ENCODE peak calls at places on chromosomes 3 and 15, in ten cellular contexts. One of them, this sample, is unnamed.

GRCh38 chr3:196486263-196486662 is 17.3 kb downstream of the RNF168 start:
- DNase-seq in OCI-LY7: no peak
- DNase-seq in epithelial cell of esophagus: peak
- DNase-seq in GM10248: no peak
- DNase-seq in HCT116: no peak
- DNase-seq in Calu3: peak
- DNase-seq in GM20000: no peak
- DNase-seq in foreskin fibroblast: no peak
- DNase-seq in type B pancreatic cell: no peak
- DNase-seq in GM12865: no peak
- DNase-seq in this sample: no peak

GRCh38 chr3:136929984-136930671 is 27.7 kb upstream of the IL20RB start:
- DNase-seq in epithelial cell of esophagus: peak
- DNase-seq in GM20000: no peak
- DNase-seq in foreskin fibroblast: no peak
- DNase-seq in GM10248: no peak
- DNase-seq in GM12865: no peak
- DNase-seq in OCI-LY7: no peak
- DNase-seq in type B pancreatic cell: no peak
- DNase-seq in HCT116: no peak
- DNase-seq in Calu3: peak
- DNase-seq in this sample: no peak

GRCh38 chr3:13605555-13605954 is 56.6 kb downstream of the FBLN2 start:
- DNase-seq in GM12865: no peak
- DNase-seq in type B pancreatic cell: no peak
- DNase-seq in epithelial cell of esophagus: no peak
- DNase-seq in HCT116: no peak
- DNase-seq in GM10248: no peak
- DNase-seq in Calu3: no peak
- DNase-seq in GM20000: no peak
- DNase-seq in OCI-LY7: no peak
- DNase-seq in foreskin fibroblast: no peak
- DNase-seq in this sample: no peak

GRCh38 chr3:48398701-48399386 is 26.8 kb downstream of the FBXW12 start:
- DNase-seq in epithelial cell of esophagus: no peak
- DNase-seq in GM12865: no peak
- DNase-seq in GM20000: no peak
- DNase-seq in foreskin fibroblast: no peak
- DNase-seq in OCI-LY7: no peak
- DNase-seq in Calu3: no peak
- DNase-seq in type B pancreatic cell: no peak
- DNase-seq in GM10248: no peak
- DNase-seq in HCT116: no peak
- DNase-seq in this sample: no peak

GRCh38 chr3:13727890-13728289 is 152.0 kb downstream of the WNT7A start:
- DNase-seq in HCT116: no peak
- DNase-seq in GM20000: no peak
- DNase-seq in GM12865: no peak
- DNase-seq in type B pancreatic cell: no peak
- DNase-seq in Calu3: no peak
- DNase-seq in foreskin fibroblast: no peak
- DNase-seq in epithelial cell of esophagus: no peak
- DNase-seq in OCI-LY7: no peak
- DNase-seq in GM10248: no peak
- DNase-seq in this sample: no peak

GRCh38 chr15:75606711-75607684 is 18.5 kb downstream of the SNUPN start:
- DNase-seq in OCI-LY7: no peak
- DNase-seq in GM20000: no peak
- DNase-seq in foreskin fibroblast: no peak
- DNase-seq in epithelial cell of esophagus: no peak
- DNase-seq in GM12865: no peak
- DNase-seq in Calu3: no peak
- DNase-seq in GM10248: no peak
- DNase-seq in type B pancreatic cell: no peak
- DNase-seq in HCT116: no peak
- DNase-seq in this sample: no peak

GRCh38 chr3:74613060-74613459 is 1.4 kb downstream of the CNTN3 start:
- DNase-seq in foreskin fibroblast: no peak
- DNase-seq in type B pancreatic cell: no peak
- DNase-seq in Calu3: no peak
- DNase-seq in GM20000: no peak
- DNase-seq in GM10248: no peak
- DNase-seq in epithelial cell of esophagus: peak
- DNase-seq in GM12865: no peak
- DNase-seq in HCT116: no peak
- DNase-seq in OCI-LY7: no peak
- DNase-seq in this sample: no peak

GRCh38 chr3:14142567-14143270 is 17.9 kb downstream of the TMEM43 start:
- DNase-seq in Calu3: no peak
- DNase-seq in GM20000: no peak
- DNase-seq in OCI-LY7: no peak
- DNase-seq in epithelial cell of esophagus: peak
- DNase-seq in HCT116: no peak
- DNase-seq in GM12865: no peak
- DNase-seq in GM10248: no peak
- DNase-seq in foreskin fibroblast: no peak
- DNase-seq in type B pancreatic cell: no peak
- DNase-seq in this sample: no peak

GRCh38 chr3:16300881-16301359 is 35.9 kb downstream of the OXNAD1 start:
- DNase-seq in foreskin fibroblast: no peak
- DNase-seq in GM10248: no peak
- DNase-seq in HCT116: no peak
- DNase-seq in GM12865: peak
- DNase-seq in epithelial cell of esophagus: peak
- DNase-seq in OCI-LY7: peak
- DNase-seq in type B pancreatic cell: no peak
- DNase-seq in Calu3: no peak
- DNase-seq in GM20000: no peak
- DNase-seq in this sample: no peak

GRCh38 chr3:65334045-65334665 is 646.4 kb upstream of the ADAMTS9 start:
- DNase-seq in GM20000: no peak
- DNase-seq in GM10248: no peak
- DNase-seq in type B pancreatic cell: no peak
- DNase-seq in foreskin fibroblast: no peak
- DNase-seq in OCI-LY7: no peak
- DNase-seq in HCT116: no peak
- DNase-seq in GM12865: no peak
- DNase-seq in epithelial cell of esophagus: no peak
- DNase-seq in Calu3: peak
- DNase-seq in this sample: no peak

GRCh38 chr15:81303241-81304225 is 20.4 kb downstream of the STARD5 start:
- DNase-seq in HCT116: no peak
- DNase-seq in GM10248: no peak
- DNase-seq in Calu3: no peak
- DNase-seq in type B pancreatic cell: no peak
- DNase-seq in GM20000: no peak
- DNase-seq in GM12865: no peak
- DNase-seq in epithelial cell of esophagus: peak
- DNase-seq in foreskin fibroblast: no peak
- DNase-seq in OCI-LY7: no peak
- DNase-seq in this sample: no peak

GRCh38 chr15:80580107-80580506 is 115.0 kb upstream of the ABHD17C start:
- DNase-seq in foreskin fibroblast: peak
- DNase-seq in GM10248: no peak
- DNase-seq in type B pancreatic cell: no peak
- DNase-seq in Calu3: no peak
- DNase-seq in epithelial cell of esophagus: peak
- DNase-seq in GM20000: no peak
- DNase-seq in HCT116: no peak
- DNase-seq in OCI-LY7: no peak
- DNase-seq in GM12865: no peak
- DNase-seq in this sample: peak

GRCh38 chr3:124298951-124299350 is 307.0 kb upstream of the ROPN1 start:
- DNase-seq in foreskin fibroblast: no peak
- DNase-seq in epithelial cell of esophagus: peak
- DNase-seq in OCI-LY7: peak
- DNase-seq in GM12865: peak
- DNase-seq in HCT116: no peak
- DNase-seq in type B pancreatic cell: no peak
- DNase-seq in GM20000: no peak
- DNase-seq in GM10248: peak
- DNase-seq in Calu3: no peak
- DNase-seq in this sample: no peak

GRCh38 chr3:46553154-46553553 is 12.9 kb downstream of the LRRC2 start:
- DNase-seq in Calu3: no peak
- DNase-seq in OCI-LY7: no peak
- DNase-seq in foreskin fibroblast: no peak
- DNase-seq in epithelial cell of esophagus: no peak
- DNase-seq in type B pancreatic cell: no peak
- DNase-seq in GM20000: no peak
- DNase-seq in GM12865: no peak
- DNase-seq in GM10248: no peak
- DNase-seq in HCT116: no peak
- DNase-seq in this sample: no peak

GRCh38 chr3:81816473-81817260 is 55.2 kb upstream of the GBE1 start:
- DNase-seq in GM12865: peak
- DNase-seq in type B pancreatic cell: no peak
- DNase-seq in HCT116: no peak
- DNase-seq in foreskin fibroblast: peak
- DNase-seq in GM10248: peak
- DNase-seq in epithelial cell of esophagus: no peak
- DNase-seq in Calu3: no peak
- DNase-seq in GM20000: peak
- DNase-seq in OCI-LY7: no peak
- DNase-seq in this sample: peak

GRCh38 chr3:171838218-171838720 is 4.9 kb upstream of the TMEM212 start:
- DNase-seq in HCT116: no peak
- DNase-seq in GM10248: no peak
- DNase-seq in Calu3: no peak
- DNase-seq in epithelial cell of esophagus: no peak
- DNase-seq in OCI-LY7: no peak
- DNase-seq in type B pancreatic cell: no peak
- DNase-seq in foreskin fibroblast: peak
- DNase-seq in GM12865: no peak
- DNase-seq in GM20000: no peak
- DNase-seq in this sample: no peak

GRCh38 chr3:112751564-112751963 is 95.1 kb downstream of the CD200R1L start:
- DNase-seq in GM10248: no peak
- DNase-seq in epithelial cell of esophagus: no peak
- DNase-seq in foreskin fibroblast: no peak
- DNase-seq in type B pancreatic cell: no peak
- DNase-seq in GM20000: no peak
- DNase-seq in Calu3: no peak
- DNase-seq in GM12865: no peak
- DNase-seq in OCI-LY7: no peak
- DNase-seq in HCT116: no peak
- DNase-seq in this sample: no peak

GRCh38 chr15:85059734-85060133 is 78.1 kb downstream of the PDE8A start:
- DNase-seq in type B pancreatic cell: no peak
- DNase-seq in HCT116: no peak
- DNase-seq in GM20000: no peak
- DNase-seq in epithelial cell of esophagus: no peak
- DNase-seq in Calu3: no peak
- DNase-seq in GM12865: no peak
- DNase-seq in OCI-LY7: no peak
- DNase-seq in foreskin fibroblast: no peak
- DNase-seq in GM10248: no peak
- DNase-seq in this sample: no peak

GRCh38 chr3:149752051-149752787 is at the start of gene COMMD2:
- DNase-seq in foreskin fibroblast: peak
- DNase-seq in GM20000: peak
- DNase-seq in Calu3: peak
- DNase-seq in GM10248: peak
- DNase-seq in type B pancreatic cell: peak
- DNase-seq in HCT116: peak
- DNase-seq in OCI-LY7: peak
- DNase-seq in epithelial cell of esophagus: peak
- DNase-seq in GM12865: peak
- DNase-seq in this sample: peak
- TF ChIP-seq CTCF in foreskin fibroblast: no peak
- TF ChIP-seq CTCF in GM20000: peak
- TF ChIP-seq CTCF in Calu3: peak
- TF ChIP-seq CTCF in GM10248: no peak
- TF ChIP-seq CTCF in type B pancreatic cell: peak
- TF ChIP-seq CTCF in HCT116: peak
- TF ChIP-seq CTCF in OCI-LY7: peak
- TF ChIP-seq CTCF in epithelial cell of esophagus: peak
- TF ChIP-seq CTCF in GM12865: peak
- TF ChIP-seq CTCF in this sample: peak

GRCh38 chr15:33226559-33227181 is 32.2 kb upstream of the FMN1 start:
- DNase-seq in GM12865: peak
- DNase-seq in Calu3: peak
- DNase-seq in type B pancreatic cell: no peak
- DNase-seq in GM10248: no peak
- DNase-seq in OCI-LY7: peak
- DNase-seq in HCT116: peak
- DNase-seq in epithelial cell of esophagus: peak
- DNase-seq in GM20000: no peak
- DNase-seq in foreskin fibroblast: no peak
- DNase-seq in this sample: no peak
- TF ChIP-seq CTCF in GM12865: peak
- TF ChIP-seq CTCF in Calu3: peak
- TF ChIP-seq CTCF in type B pancreatic cell: peak
- TF ChIP-seq CTCF in GM10248: no peak
- TF ChIP-seq CTCF in OCI-LY7: peak
- TF ChIP-seq CTCF in HCT116: peak
- TF ChIP-seq CTCF in epithelial cell of esophagus: peak
- TF ChIP-seq CTCF in GM20000: no peak
- TF ChIP-seq CTCF in foreskin fibroblast: peak
- TF ChIP-seq CTCF in this sample: peak

GRCh38 chr15:43225201-43225949 is 4.6 kb upstream of the EPB42 start:
- DNase-seq in foreskin fibroblast: peak
- DNase-seq in Calu3: peak
- DNase-seq in GM10248: peak
- DNase-seq in OCI-LY7: peak
- DNase-seq in epithelial cell of esophagus: peak
- DNase-seq in GM20000: peak
- DNase-seq in type B pancreatic cell: no peak
- DNase-seq in HCT116: peak
- DNase-seq in GM12865: peak
- DNase-seq in this sample: peak
- TF ChIP-seq CTCF in foreskin fibroblast: peak
- TF ChIP-seq CTCF in Calu3: peak
- TF ChIP-seq CTCF in GM10248: peak
- TF ChIP-seq CTCF in OCI-LY7: peak
- TF ChIP-seq CTCF in epithelial cell of esophagus: peak
- TF ChIP-seq CTCF in GM20000: peak
- TF ChIP-seq CTCF in type B pancreatic cell: peak
- TF ChIP-seq CTCF in HCT116: peak
- TF ChIP-seq CTCF in GM12865: peak
- TF ChIP-seq CTCF in this sample: peak

DNA sequence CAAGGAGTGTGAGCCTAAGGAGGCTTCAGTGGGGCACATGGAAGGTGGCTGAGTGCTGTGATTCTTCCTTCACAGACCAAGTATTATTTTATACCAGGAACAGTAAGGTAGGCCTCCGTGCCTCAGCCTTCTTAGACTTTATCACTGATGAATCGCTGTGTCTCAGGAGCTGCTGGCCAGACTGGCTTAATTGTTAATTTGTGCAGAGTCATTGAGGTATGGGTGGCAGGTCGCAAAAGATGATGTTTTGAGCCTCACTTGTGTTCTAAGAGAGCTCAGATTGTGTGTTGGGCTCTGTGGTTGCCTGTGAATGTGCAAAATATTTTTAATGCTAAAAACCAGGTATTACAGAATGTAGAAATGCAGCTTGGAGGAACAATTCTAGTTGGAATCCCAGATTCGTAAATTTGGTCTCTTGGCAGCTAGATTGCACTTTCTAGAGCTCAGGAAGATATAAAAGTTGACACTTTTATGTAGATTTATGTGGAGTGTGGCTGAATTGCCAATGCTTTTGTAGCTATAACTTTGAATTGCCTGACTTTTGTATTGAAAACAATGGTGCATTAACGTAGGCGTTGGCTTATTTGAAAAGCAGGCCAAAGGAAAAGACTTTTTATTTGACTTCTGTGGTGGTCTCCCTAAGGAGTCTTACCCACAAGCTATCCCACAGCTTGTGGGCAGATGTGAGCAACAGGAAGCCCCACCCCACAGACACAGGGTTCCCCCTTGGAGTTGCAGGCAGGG is 53.4 kb downstream of the LARS2 start:
- DNase-seq in GM20000: no peak
- DNase-seq in epithelial cell of esophagus: no peak
- DNase-seq in foreskin fibroblast: no peak
- DNase-seq in GM12865: no peak
- DNase-seq in OCI-LY7: no peak
- DNase-seq in Calu3: no peak
- DNase-seq in HCT116: no peak
- DNase-seq in type B pancreatic cell: no peak
- DNase-seq in GM10248: no peak
- DNase-seq in this sample: peak
- TF ChIP-seq CTCF in GM20000: no peak
- TF ChIP-seq CTCF in epithelial cell of esophagus: no peak
- TF ChIP-seq CTCF in foreskin fibroblast: no peak
- TF ChIP-seq CTCF in GM12865: no peak
- TF ChIP-seq CTCF in OCI-LY7: no peak
- TF ChIP-seq CTCF in Calu3: no peak
- TF ChIP-seq CTCF in HCT116: no peak
- TF ChIP-seq CTCF in type B pancreatic cell: no peak
- TF ChIP-seq CTCF in GM10248: no peak
- TF ChIP-seq CTCF in this sample: no peak